ENCODE peak calls at places on chromosomes 4 and X, in six cellular contexts. One of them, this sample, is unnamed.

GRCh38 chrX:47097018-47097417 is 18.8 kb downstream of the RGN start:
- DNase-seq in HFF-Myc: no peak
- DNase-seq in HEK293T: no peak
- DNase-seq in lung: no peak
- DNase-seq in H9: no peak
- DNase-seq in foreskin fibroblast: no peak
- DNase-seq in this sample: no peak

GRCh38 chr4:107823870-107824366 is 814 bp upstream of the SGMS2 start:
- DNase-seq in HFF-Myc: no peak
- DNase-seq in HEK293T: no peak
- DNase-seq in lung: no peak
- DNase-seq in H9: no peak
- DNase-seq in foreskin fibroblast: no peak
- DNase-seq in this sample: no peak

GRCh38 chr4:78092850-78093249 is 35.7 kb downstream of the FRAS1 start:
- DNase-seq in HFF-Myc: no peak
- DNase-seq in HEK293T: no peak
- DNase-seq in lung: no peak
- DNase-seq in H9: no peak
- DNase-seq in foreskin fibroblast: no peak
- DNase-seq in this sample: no peak

GRCh38 chr4:27176881-27177280 is 316.2 kb downstream of the STIM2 start:
- DNase-seq in HFF-Myc: no peak
- DNase-seq in HEK293T: no peak
- DNase-seq in lung: no peak
- DNase-seq in H9: no peak
- DNase-seq in foreskin fibroblast: no peak
- DNase-seq in this sample: no peak

GRCh38 chr4:75490155-75490554 is 24.0 kb downstream of the RCHY1 start:
- DNase-seq in HFF-Myc: no peak
- DNase-seq in HEK293T: no peak
- DNase-seq in lung: no peak
- DNase-seq in H9: no peak
- DNase-seq in foreskin fibroblast: peak
- DNase-seq in this sample: peak

GRCh38 chrX:50483283-50483682 is 12.7 kb upstream of the DGKK start:
- DNase-seq in HFF-Myc: no peak
- DNase-seq in HEK293T: no peak
- DNase-seq in lung: no peak
- DNase-seq in H9: no peak
- DNase-seq in foreskin fibroblast: no peak
- DNase-seq in this sample: no peak

GRCh38 chr4:103012085-103012484 is 7.4 kb downstream of the SLC9B1 start:
- DNase-seq in HFF-Myc: peak
- DNase-seq in HEK293T: no peak
- DNase-seq in lung: no peak
- DNase-seq in H9: no peak
- DNase-seq in foreskin fibroblast: peak
- DNase-seq in this sample: no peak

GRCh38 chr4:30867427-30867826 is 147.3 kb downstream of the PCDH7 start:
- DNase-seq in HFF-Myc: no peak
- DNase-seq in HEK293T: no peak
- DNase-seq in lung: no peak
- DNase-seq in H9: no peak
- DNase-seq in foreskin fibroblast: no peak
- DNase-seq in this sample: no peak

GRCh38 chrX:72620550-72621145 is 48.0 kb upstream of the HDAC8 start:
- DNase-seq in HFF-Myc: peak
- DNase-seq in HEK293T: peak
- DNase-seq in lung: no peak
- DNase-seq in H9: no peak
- DNase-seq in foreskin fibroblast: peak
- DNase-seq in this sample: peak

GRCh38 chr4:98203406-98204235 is 57.6 kb upstream of the RAP1GDS1 start:
- DNase-seq in HFF-Myc: no peak
- DNase-seq in HEK293T: no peak
- DNase-seq in lung: no peak
- DNase-seq in H9: no peak
- DNase-seq in foreskin fibroblast: no peak
- DNase-seq in this sample: no peak

GRCh38 chr4:185589067-185589844 is 53.9 kb upstream of the PDLIM3 start:
- DNase-seq in HFF-Myc: no peak
- DNase-seq in HEK293T: no peak
- DNase-seq in lung: no peak
- DNase-seq in H9: no peak
- DNase-seq in foreskin fibroblast: no peak
- DNase-seq in this sample: no peak

GRCh38 chrX:102808336-102808735 is 87.8 kb downstream of the GPRASP3 start:
- DNase-seq in HFF-Myc: no peak
- DNase-seq in HEK293T: no peak
- DNase-seq in lung: no peak
- DNase-seq in H9: no peak
- DNase-seq in foreskin fibroblast: peak
- DNase-seq in this sample: peak

GRCh38 chr4:183588169-183588675 is 70.8 kb downstream of the RWDD4 start:
- DNase-seq in HFF-Myc: no peak
- DNase-seq in HEK293T: peak
- DNase-seq in lung: no peak
- DNase-seq in H9: no peak
- DNase-seq in foreskin fibroblast: peak
- DNase-seq in this sample: peak

This sample was measured in HCEC 1CT.